ENCODE peak calls at places on chromosomes 11 and 22, in seven cellular contexts. J is Peyer's patch, L is IMR-90, M is heart left ventricle, A is transverse colon, Y is stomach, G is body of pancreas. C is an unnamed sample.

GRCh38 chr22:19149047-19149883 is 827 bp downstream of the GSC2 start:
- DNase-seq in G (no peak), A (no peak), M (no peak), L (no peak), Y (no peak), J (no peak), C (no peak)

GRCh38 chr11:12677131-12677530 is 2.9 kb downstream of the TEAD1 start:
- DNase-seq in J (no peak), G (no peak), L (no peak), A (peak), M (no peak), Y (no peak), C (no peak)

GRCh38 chr11:103812680-103813079 is 223.8 kb upstream of the DDI1 start:
- DNase-seq in M (no peak), L (no peak), A (no peak), J (no peak), G (no peak), Y (no peak), C (no peak)

GRCh38 chr11:102287963-102288744 is 29.1 kb upstream of the BIRC3 start:
- DNase-seq in Y (peak), L (peak), A (peak), M (no peak), G (peak), J (no peak), C (peak)

GRCh38 chr11:100550910-100551309 is 136.2 kb upstream of the ARHGAP42 start:
- DNase-seq in G (no peak), M (no peak), A (no peak), L (no peak), J (no peak), Y (no peak), C (no peak)

GRCh38 chr11:104916442-104916841 is 18.2 kb upstream of the CASP12 start:
- DNase-seq in G (no peak), M (no peak), J (no peak), A (no peak), L (peak), Y (no peak), C (no peak)

GRCh38 chr11:125519865-125520834 is 24.1 kb upstream of the FEZ1 start:
- DNase-seq in G (no peak), J (no peak), A (no peak), Y (no peak), L (no peak), M (no peak), C (no peak)

GRCh38 chr11:126106929-126107328 is 44.3 kb upstream of the CDON start:
- DNase-seq in G (no peak), Y (no peak), M (no peak), L (no peak), J (no peak), A (no peak), C (no peak)

GRCh38 chr11:6251990-6252473 is 7.6 kb upstream of the CCKBR start:
- DNase-seq in A (peak), M (no peak), J (no peak), G (peak), L (peak), Y (peak), C (peak)

DNA sequence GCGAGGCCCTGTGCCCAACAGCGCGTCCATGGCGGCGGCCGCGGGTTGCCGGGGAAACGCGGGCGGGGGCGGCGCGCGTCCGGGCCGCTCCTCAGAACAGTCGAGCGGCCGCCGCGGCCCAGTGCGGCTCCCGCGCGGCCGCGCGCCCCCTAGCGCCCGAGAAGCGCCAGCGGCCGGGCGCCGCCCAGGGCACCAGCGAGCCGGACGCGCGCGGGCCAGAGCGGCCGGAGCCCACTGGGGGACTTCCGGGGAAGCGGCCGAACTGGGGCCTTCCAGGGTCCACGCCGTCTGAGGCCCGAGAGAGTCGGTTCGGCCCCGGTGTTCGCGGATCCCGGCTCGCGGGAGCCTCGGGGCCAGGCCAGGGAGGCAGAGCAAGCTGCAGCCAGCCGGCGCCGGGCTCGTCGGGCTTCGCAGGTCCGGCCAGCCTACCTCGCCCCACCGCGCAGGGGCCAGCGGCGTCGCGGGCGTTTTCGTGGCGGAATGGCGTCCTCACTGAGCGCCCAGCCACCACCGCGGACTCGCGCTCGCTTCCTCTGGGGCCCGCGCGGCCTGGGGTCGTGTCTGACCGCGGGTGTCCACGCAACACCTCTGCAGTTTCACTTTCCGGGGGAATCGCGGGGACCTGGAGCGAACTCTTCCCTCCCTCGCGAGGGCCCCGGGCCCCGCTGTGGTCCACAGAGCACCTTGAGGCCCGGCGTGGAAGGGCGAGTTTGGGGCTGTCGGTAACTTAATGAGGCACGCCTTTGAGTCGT is at the start of gene DENND6B:
- DNase-seq in M (peak), L (peak), J (peak), G (peak), Y (peak), A (peak), C (peak)
- TF ChIP-seq POLR2A in M (peak), L (peak), J (peak), G (peak), Y (no peak), A (peak), C (peak)

GRCh38 chr22:39013923-39014722 is at the start of gene APOBEC3C:
- DNase-seq in G (peak), M (peak), Y (peak), A (peak), L (peak), J (peak), C (peak)
- TF ChIP-seq POLR2A in G (no peak), M (peak), Y (no peak), A (peak), L (peak), J (peak), C (peak)

GRCh38 chr22:39243443-39244072 is 1.2 kb downstream of the PDGFB start:
- DNase-seq in A (no peak), Y (no peak), J (no peak), L (no peak), M (peak), G (peak), C (no peak)

GRCh38 chr22:39246217-39246616 is 1.4 kb upstream of the PDGFB start:
- DNase-seq in Y (no peak), J (no peak), M (no peak), L (no peak), G (no peak), A (no peak), C (no peak)

GRCh38 chr22:39244073-39244495 is 698 bp downstream of the PDGFB start:
- DNase-seq in G (peak), Y (no peak), M (peak), J (no peak), A (no peak), L (no peak), C (no peak)

GRCh38 chr22:39245130-39246039 is 603 bp upstream of the PDGFB start:
- DNase-seq in G (no peak), A (no peak), Y (no peak), L (no peak), M (no peak), J (no peak), C (no peak)

DNA sequence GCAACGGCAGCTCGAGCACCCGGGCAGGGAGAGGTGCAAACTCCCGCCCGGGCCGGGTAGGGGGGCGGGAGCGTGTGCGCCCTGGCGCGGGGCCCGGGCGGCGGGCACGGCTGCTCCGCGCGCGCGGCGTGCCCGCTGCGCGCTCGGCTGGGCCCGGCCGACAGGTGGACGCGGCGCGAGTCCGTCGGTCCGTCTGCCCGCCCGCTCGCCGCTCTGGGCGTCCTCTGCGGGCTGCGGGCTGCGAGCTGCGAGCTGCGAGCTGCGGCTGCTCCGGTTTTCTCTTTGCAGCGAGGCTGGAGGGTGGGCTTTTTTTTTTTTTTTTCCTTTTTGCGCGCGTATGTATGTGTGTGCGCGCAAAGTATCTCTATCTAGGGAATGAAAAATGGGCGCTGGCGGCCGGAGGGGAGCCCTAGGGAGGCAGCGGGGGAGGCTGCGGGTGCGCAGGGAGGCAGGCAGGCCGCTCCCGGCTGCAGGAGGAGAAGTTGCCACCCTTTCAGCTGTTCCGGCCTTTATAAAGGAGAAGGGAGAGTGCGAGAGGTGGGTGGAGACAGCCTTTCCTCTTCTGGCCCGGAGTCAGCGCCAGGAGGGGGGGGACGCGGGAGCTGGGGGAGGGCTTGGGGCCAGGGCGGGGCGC is at the start of gene PDGFB:
- DNase-seq in L (no peak), J (no peak), M (peak), Y (peak), G (peak), A (peak), C (no peak)
- TF ChIP-seq POLR2A in L (no peak), J (peak), M (peak), Y (no peak), G (peak), A (peak), C (no peak)

GRCh38 chr11:11621881-11622706 is at the start of gene GALNT18:
- DNase-seq in A (peak), M (peak), G (peak), J (peak), Y (peak), L (peak), C (peak)
- TF ChIP-seq POLR2A in A (peak), M (peak), G (peak), J (no peak), Y (no peak), L (peak), C (no peak)

GRCh38 chr22:31122532-31123291 is at the start of gene INPP5J:
- DNase-seq in Y (peak), M (no peak), L (peak), G (peak), A (peak), J (no peak), C (no peak)
- TF ChIP-seq POLR2A in Y (no peak), M (no peak), L (no peak), G (no peak), A (peak), J (peak), C (no peak)

GRCh38 chr11:2883717-2884423 is 1.7 kb downstream of the CDKN1C start:
- DNase-seq in L (no peak), G (no peak), J (no peak), Y (no peak), M (peak), A (no peak), C (no peak)

GRCh38 chr11:2885676-2886081 is at the start of gene CDKN1C:
- DNase-seq in M (peak), L (peak), J (peak), Y (peak), A (peak), G (peak), C (peak)

GRCh38 chr11:2882681-2883110 is 2.9 kb downstream of the CDKN1C start:
- DNase-seq in Y (no peak), L (no peak), A (no peak), M (no peak), G (no peak), J (no peak), C (no peak)

GRCh38 chr11:2885017-2885675 is 429 bp downstream of the CDKN1C start:
- DNase-seq in L (peak), Y (peak), J (no peak), M (peak), A (peak), G (peak), C (peak)

GRCh38 chr11:2884424-2884815 is 1.2 kb downstream of the CDKN1C start:
- DNase-seq in G (peak), M (peak), L (no peak), J (no peak), A (peak), Y (peak), C (no peak)
- TF ChIP-seq POLR2A in G (no peak), M (peak), L (no peak), J (no peak), A (no peak), Y (no peak), C (no peak)

GRCh38 chr11:111540921-111541208 is 345 bp downstream of the LAYN start:
- DNase-seq in J (no peak), A (no peak), G (no peak), Y (no peak), M (peak), L (no peak), C (no peak)

GRCh38 chr11:111538407-111539114 is 2.0 kb upstream of the LAYN start:
- DNase-seq in J (no peak), M (no peak), G (no peak), Y (no peak), L (peak), A (no peak), C (no peak)

GRCh38 chr11:111541209-111542061 is 915 bp downstream of the LAYN start:
- DNase-seq in A (peak), L (peak), M (peak), Y (no peak), G (peak), J (peak), C (no peak)

GRCh38 chr11:111539426-111540113 is 950 bp upstream of the LAYN start:
- DNase-seq in A (no peak), Y (no peak), M (no peak), G (no peak), L (no peak), J (no peak), C (no peak)

DNA sequence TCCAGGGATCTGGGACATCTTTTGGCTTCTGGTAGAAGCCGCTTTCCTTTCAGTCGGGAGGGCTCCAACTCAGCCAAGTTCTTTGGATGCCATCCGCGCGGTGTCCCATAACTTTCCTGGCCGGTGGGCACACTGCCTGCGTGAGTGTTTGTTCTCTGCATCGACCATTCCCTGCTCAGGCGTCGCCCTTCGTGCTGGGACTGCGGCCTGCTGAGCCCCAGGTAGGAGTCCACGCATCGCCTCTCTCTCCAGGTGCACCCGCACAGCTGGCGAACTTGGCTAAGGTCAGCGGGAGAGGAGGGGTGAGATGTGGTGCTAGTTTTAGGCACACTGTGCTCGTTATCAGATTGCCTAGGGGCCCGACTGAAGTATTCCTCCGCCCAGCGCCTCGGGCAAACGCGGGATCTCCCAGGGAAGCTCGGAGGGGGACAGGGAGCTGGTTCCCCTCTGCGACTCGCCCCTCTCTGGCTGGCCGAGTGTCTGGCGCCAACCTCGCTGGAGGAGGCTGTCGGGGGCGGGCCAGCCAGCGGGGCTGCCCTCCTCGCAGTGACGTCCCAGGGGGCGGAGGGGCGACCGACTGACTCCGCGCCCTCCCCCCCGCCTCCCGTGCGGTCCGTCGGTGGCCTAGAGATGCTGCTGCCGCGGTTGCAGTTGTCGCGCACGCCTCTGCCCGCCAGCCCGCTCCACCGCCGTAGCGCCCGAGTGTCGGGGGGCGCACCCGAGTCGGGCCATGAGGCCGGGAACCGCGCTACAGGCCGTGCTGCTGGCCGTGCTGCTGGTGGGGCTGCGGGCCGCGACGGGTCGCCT is at the start of gene LAYN:
- DNase-seq in L (peak), J (peak), Y (peak), M (peak), A (peak), G (peak), C (peak)
- TF ChIP-seq POLR2A in L (peak), J (no peak), Y (no peak), M (peak), A (peak), G (no peak), C (no peak)

DNA sequence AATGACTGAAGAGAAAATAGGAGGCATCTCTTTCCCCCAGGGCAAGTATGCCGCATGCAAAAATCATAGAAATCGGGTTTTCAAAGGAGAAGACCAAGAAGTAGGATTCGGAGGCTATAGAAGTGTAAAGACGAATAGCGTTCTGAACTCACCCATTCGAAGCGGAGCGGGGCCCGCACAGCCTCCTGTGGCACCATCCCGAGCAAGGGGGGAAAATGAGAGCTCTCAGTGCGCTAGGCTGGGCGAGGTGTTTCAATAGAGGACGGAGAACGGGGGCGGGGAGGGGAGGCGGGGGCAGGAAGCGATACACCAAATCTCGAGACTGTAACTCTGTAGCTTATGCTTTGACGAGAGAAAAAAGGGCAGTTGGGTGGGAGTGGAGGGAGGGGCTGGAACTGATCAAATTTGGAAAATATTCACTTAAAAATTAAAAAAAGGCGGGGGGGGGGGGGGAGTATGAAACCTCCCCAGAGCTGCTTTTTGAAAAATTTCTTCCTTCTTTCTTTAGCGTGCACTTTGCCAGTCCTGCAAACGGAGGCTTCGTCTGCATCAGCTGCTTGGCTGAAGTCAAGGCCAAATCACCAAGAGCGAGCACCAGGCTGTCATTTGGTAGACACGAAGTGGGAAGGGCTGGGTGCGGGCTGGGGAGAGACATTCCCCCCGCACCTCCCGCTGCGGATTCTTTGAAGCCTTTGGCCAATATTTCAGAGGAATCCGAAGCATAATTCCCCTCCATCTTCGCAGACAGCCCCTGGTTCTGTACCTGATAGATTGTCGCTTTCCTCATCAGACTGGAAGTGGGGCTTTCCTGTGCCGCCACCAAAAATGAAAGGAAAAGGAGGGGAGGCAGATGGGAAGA is 15.6 kb downstream of the BLID start:
- DNase-seq in G (peak), L (peak), J (no peak), A (peak), M (peak), Y (no peak), C (no peak)
- TF ChIP-seq POLR2A in G (no peak), L (peak), J (no peak), A (no peak), M (peak), Y (no peak), C (no peak)

GRCh38 chr11:66281776-66282467 is 3.9 kb downstream of the CNIH2 start:
- DNase-seq in G (no peak), J (no peak), A (no peak), M (no peak), Y (no peak), L (no peak), C (no peak)

GRCh38 chr11:66284526-66285078 is 4.3 kb downstream of the YIF1A start:
- DNase-seq in G (no peak), M (no peak), J (no peak), Y (no peak), L (no peak), A (no peak), C (no peak)

GRCh38 chr11:66281001-66281400 is 3.0 kb downstream of the CNIH2 start:
- DNase-seq in Y (no peak), J (no peak), G (no peak), A (no peak), M (no peak), L (no peak), C (no peak)

GRCh38 chr11:66283461-66284105 is 5.4 kb downstream of the YIF1A start:
- DNase-seq in L (no peak), Y (no peak), M (no peak), A (no peak), G (no peak), J (no peak), C (no peak)

GRCh38 chr11:66282468-66283455 is 4.8 kb downstream of the CNIH2 start:
- DNase-seq in L (peak), A (peak), J (peak), G (peak), Y (peak), M (peak), C (peak)
- TF ChIP-seq POLR2A in L (peak), A (no peak), J (no peak), G (no peak), Y (no peak), M (no peak), C (peak)

GRCh38 chr22:48263791-48264351 is 1501.4 kb downstream of the TBC1D22A start:
- DNase-seq in A (no peak), J (no peak), M (no peak), L (no peak), G (no peak), Y (peak), C (no peak)
- TF ChIP-seq POLR2A in A (no peak), J (no peak), M (no peak), L (no peak), G (no peak), Y (no peak), C (no peak)

C was measured in erythroblast.